ENCODE peak calls at places on chromosomes 3 and 15, in four cellular contexts. One of them, this sample, is unnamed.

GRCh38 chr3:107227091-107227490 is 150.1 kb upstream of the CCDC54 start:
- DNase-seq in T-cell: no peak
- DNase-seq in Kasumi-1: no peak
- DNase-seq in naive thymus-derived CD8-positive, alpha-beta T cell: no peak
- DNase-seq in this sample: no peak

GRCh38 chr3:126267169-126267975 is 87.0 kb upstream of the ALDH1L1 start:
- DNase-seq in T-cell: no peak
- DNase-seq in Kasumi-1: no peak
- DNase-seq in naive thymus-derived CD8-positive, alpha-beta T cell: no peak
- DNase-seq in this sample: peak

GRCh38 chr3:54094926-54095325 is 27.4 kb upstream of the CACNA2D3 start:
- DNase-seq in T-cell: no peak
- DNase-seq in Kasumi-1: no peak
- DNase-seq in naive thymus-derived CD8-positive, alpha-beta T cell: no peak
- DNase-seq in this sample: no peak

GRCh38 chr3:57151021-57151449 is 14.1 kb downstream of the IL17RD start:
- DNase-seq in T-cell: no peak
- DNase-seq in Kasumi-1: no peak
- DNase-seq in naive thymus-derived CD8-positive, alpha-beta T cell: no peak
- DNase-seq in this sample: no peak

GRCh38 chr15:68782589-68783161 is 38.0 kb downstream of the ANP32A start:
- DNase-seq in T-cell: no peak
- DNase-seq in Kasumi-1: no peak
- DNase-seq in naive thymus-derived CD8-positive, alpha-beta T cell: no peak
- DNase-seq in this sample: peak

GRCh38 chr3:30555968-30556367 is 50.4 kb upstream of the TGFBR2 start:
- DNase-seq in T-cell: no peak
- DNase-seq in Kasumi-1: no peak
- DNase-seq in naive thymus-derived CD8-positive, alpha-beta T cell: no peak
- DNase-seq in this sample: no peak

GRCh38 chr3:194687638-194688206 is 2.0 kb downstream of the FAM43A start:
- DNase-seq in T-cell: peak
- DNase-seq in Kasumi-1: peak
- DNase-seq in naive thymus-derived CD8-positive, alpha-beta T cell: peak
- DNase-seq in this sample: peak

GRCh38 chr15:70584838-70585706 is 178.3 kb downstream of the UACA start:
- DNase-seq in T-cell: peak
- DNase-seq in Kasumi-1: no peak
- DNase-seq in naive thymus-derived CD8-positive, alpha-beta T cell: peak
- DNase-seq in this sample: no peak

GRCh38 chr3:172129868-172130751 is 90.7 kb downstream of the FNDC3B start:
- DNase-seq in T-cell: peak
- DNase-seq in Kasumi-1: peak
- DNase-seq in naive thymus-derived CD8-positive, alpha-beta T cell: no peak
- DNase-seq in this sample: peak

GRCh38 chr3:9474482-9474881 is 77.1 kb downstream of the SETD5 start:
- DNase-seq in T-cell: no peak
- DNase-seq in Kasumi-1: no peak
- DNase-seq in naive thymus-derived CD8-positive, alpha-beta T cell: no peak
- DNase-seq in this sample: no peak

GRCh38 chr3:3071136-3071535 is 39.0 kb downstream of the IL5RA start:
- DNase-seq in T-cell: no peak
- DNase-seq in Kasumi-1: no peak
- DNase-seq in naive thymus-derived CD8-positive, alpha-beta T cell: no peak
- DNase-seq in this sample: no peak

GRCh38 chr15:38525489-38525888 is 39.1 kb downstream of the RASGRP1 start:
- DNase-seq in T-cell: no peak
- DNase-seq in Kasumi-1: no peak
- DNase-seq in naive thymus-derived CD8-positive, alpha-beta T cell: no peak
- DNase-seq in this sample: no peak

GRCh38 chr3:73622135-73622534 is 2.6 kb downstream of the PDZRN3 start:
- DNase-seq in T-cell: no peak
- DNase-seq in Kasumi-1: no peak
- DNase-seq in naive thymus-derived CD8-positive, alpha-beta T cell: no peak
- DNase-seq in this sample: peak

GRCh38 chr3:170566413-170566812 is 19.5 kb downstream of the SLC7A14 start:
- DNase-seq in T-cell: no peak
- DNase-seq in Kasumi-1: no peak
- DNase-seq in naive thymus-derived CD8-positive, alpha-beta T cell: no peak
- DNase-seq in this sample: no peak

GRCh38 chr3:160049038-160049437 is 60.4 kb downstream of the IL12A start:
- DNase-seq in T-cell: no peak
- DNase-seq in Kasumi-1: no peak
- DNase-seq in naive thymus-derived CD8-positive, alpha-beta T cell: no peak
- DNase-seq in this sample: no peak

GRCh38 chr15:31367021-31367729 is 40.5 kb downstream of the KLF13 start:
- DNase-seq in T-cell: no peak
- DNase-seq in Kasumi-1: no peak
- DNase-seq in naive thymus-derived CD8-positive, alpha-beta T cell: no peak
- DNase-seq in this sample: no peak

GRCh38 chr3:170038434-170039110 is 777 bp downstream of the GPR160 start:
- DNase-seq in T-cell: peak
- DNase-seq in Kasumi-1: peak
- DNase-seq in naive thymus-derived CD8-positive, alpha-beta T cell: peak
- DNase-seq in this sample: no peak

GRCh38 chr3:55570361-55570760 is 83.3 kb upstream of the WNT5A start:
- DNase-seq in T-cell: no peak
- DNase-seq in Kasumi-1: no peak
- DNase-seq in naive thymus-derived CD8-positive, alpha-beta T cell: no peak
- DNase-seq in this sample: no peak

GRCh38 chr3:99396651-99397050 is 241.7 kb upstream of the COL8A1 start:
- DNase-seq in T-cell: no peak
- DNase-seq in Kasumi-1: no peak
- DNase-seq in naive thymus-derived CD8-positive, alpha-beta T cell: no peak
- DNase-seq in this sample: no peak

GRCh38 chr3:115275897-115276296 is 128.8 kb upstream of the ZBTB20 start:
- DNase-seq in T-cell: no peak
- DNase-seq in Kasumi-1: no peak
- DNase-seq in naive thymus-derived CD8-positive, alpha-beta T cell: no peak
- DNase-seq in this sample: no peak

GRCh38 chr3:43180027-43180426 is 74.1 kb upstream of the POMGNT2 start:
- DNase-seq in T-cell: peak
- DNase-seq in Kasumi-1: peak
- DNase-seq in naive thymus-derived CD8-positive, alpha-beta T cell: peak
- DNase-seq in this sample: no peak

GRCh38 chr15:98800437-98801233 is 152.3 kb downstream of the IGF1R start:
- DNase-seq in T-cell: no peak
- DNase-seq in Kasumi-1: peak
- DNase-seq in naive thymus-derived CD8-positive, alpha-beta T cell: no peak
- DNase-seq in this sample: no peak

GRCh38 chr3:147934316-147935188 is 525.4 kb downstream of the ZIC1 start:
- DNase-seq in T-cell: no peak
- DNase-seq in Kasumi-1: no peak
- DNase-seq in naive thymus-derived CD8-positive, alpha-beta T cell: no peak
- DNase-seq in this sample: no peak

GRCh38 chr15:89740137-89740536 is 10.9 kb downstream of the MESP1 start:
- DNase-seq in T-cell: peak
- DNase-seq in Kasumi-1: peak
- DNase-seq in naive thymus-derived CD8-positive, alpha-beta T cell: peak
- DNase-seq in this sample: no peak

GRCh38 chr15:23869391-23869790 is 182.3 kb upstream of the NDN start:
- DNase-seq in T-cell: no peak
- DNase-seq in Kasumi-1: no peak
- DNase-seq in naive thymus-derived CD8-positive, alpha-beta T cell: no peak
- DNase-seq in this sample: no peak

This sample was measured in sciatic nerve.